ENCODE peak calls at places on chromosome 10, in eight cellular contexts. One of them, this sample, is unnamed.

GRCh38 chr10:107914450-107915276 is 750.2 kb upstream of the SORCS1 start:
- DNase-seq in endothelial cell: peak; percentile 30
- DNase-seq in AG10803: peak; percentile 3
- DNase-seq in heart right ventricle: no peak
- DNase-seq in BJ: no peak
- DNase-seq in GM20000: peak; percentile 30
- DNase-seq in IMR-90: no peak
- DNase-seq in Peyer's patch: no peak
- DNase-seq in this sample: peak; percentile 18

GRCh38 chr10:7942859-7943258 is 111.6 kb upstream of the GATA3 start:
- DNase-seq in endothelial cell: no peak
- DNase-seq in AG10803: no peak
- DNase-seq in heart right ventricle: no peak
- DNase-seq in BJ: no peak
- DNase-seq in GM20000: no peak
- DNase-seq in IMR-90: no peak
- DNase-seq in Peyer's patch: no peak
- DNase-seq in this sample: no peak

GRCh38 chr10:76433161-76434005 is 1002.0 kb downstream of the LRMDA start:
- DNase-seq in endothelial cell: no peak
- DNase-seq in AG10803: no peak
- DNase-seq in heart right ventricle: peak; percentile 59
- DNase-seq in BJ: no peak
- DNase-seq in GM20000: no peak
- DNase-seq in IMR-90: no peak
- DNase-seq in Peyer's patch: no peak
- DNase-seq in this sample: no peak

GRCh38 chr10:59585046-59585700 is 124.5 kb downstream of the SLC16A9 start:
- DNase-seq in endothelial cell: no peak
- DNase-seq in AG10803: peak; percentile 11
- DNase-seq in heart right ventricle: no peak
- DNase-seq in BJ: no peak
- DNase-seq in GM20000: no peak
- DNase-seq in IMR-90: no peak
- DNase-seq in Peyer's patch: no peak
- DNase-seq in this sample: no peak

GRCh38 chr10:118568327-118568848 is 27.1 kb downstream of the PRLHR start:
- DNase-seq in endothelial cell: peak; percentile 67
- DNase-seq in AG10803: peak; percentile 57
- DNase-seq in heart right ventricle: peak; percentile 65
- DNase-seq in BJ: no peak
- DNase-seq in GM20000: peak; percentile 63
- DNase-seq in IMR-90: peak; percentile 56
- DNase-seq in Peyer's patch: peak; percentile 70
- DNase-seq in this sample: peak; percentile 34

GRCh38 chr10:95505084-95505610 is 56.0 kb downstream of the SORBS1 start:
- DNase-seq in endothelial cell: no peak
- DNase-seq in AG10803: no peak
- DNase-seq in heart right ventricle: no peak
- DNase-seq in BJ: no peak
- DNase-seq in GM20000: no peak
- DNase-seq in IMR-90: no peak
- DNase-seq in Peyer's patch: no peak
- DNase-seq in this sample: no peak

GRCh38 chr10:79608505-79609375 is 2.0 kb upstream of the SFTPA1 start:
- DNase-seq in endothelial cell: peak; percentile 70
- DNase-seq in AG10803: peak; percentile 1
- DNase-seq in heart right ventricle: no peak
- DNase-seq in BJ: no peak
- DNase-seq in GM20000: peak; percentile 35
- DNase-seq in IMR-90: peak; percentile 14
- DNase-seq in Peyer's patch: no peak
- DNase-seq in this sample: peak; percentile 37

GRCh38 chr10:70053212-70053895 is 708 bp downstream of the MACROH2A2 start:
- DNase-seq in endothelial cell: peak; percentile 46
- DNase-seq in AG10803: peak; percentile 10
- DNase-seq in heart right ventricle: peak; percentile 5
- DNase-seq in BJ: no peak
- DNase-seq in GM20000: peak; percentile 41
- DNase-seq in IMR-90: no peak
- DNase-seq in Peyer's patch: no peak
- DNase-seq in this sample: peak; percentile 39

GRCh38 chr10:56109454-56109853 is 251.6 kb downstream of the ZWINT start:
- DNase-seq in endothelial cell: no peak
- DNase-seq in AG10803: no peak
- DNase-seq in heart right ventricle: no peak
- DNase-seq in BJ: no peak
- DNase-seq in GM20000: no peak
- DNase-seq in IMR-90: no peak
- DNase-seq in Peyer's patch: no peak
- DNase-seq in this sample: no peak

GRCh38 chr10:74994714-74995308 is 116.6 kb upstream of the SAMD8 start:
- DNase-seq in endothelial cell: no peak
- DNase-seq in AG10803: no peak
- DNase-seq in heart right ventricle: no peak
- DNase-seq in BJ: no peak
- DNase-seq in GM20000: no peak
- DNase-seq in IMR-90: no peak
- DNase-seq in Peyer's patch: no peak
- DNase-seq in this sample: no peak

GRCh38 chr10:60305394-60305892 is 84.2 kb downstream of the ANK3 start:
- DNase-seq in endothelial cell: no peak
- DNase-seq in AG10803: no peak
- DNase-seq in heart right ventricle: no peak
- DNase-seq in BJ: no peak
- DNase-seq in GM20000: no peak
- DNase-seq in IMR-90: peak; percentile 65
- DNase-seq in Peyer's patch: no peak
- DNase-seq in this sample: no peak

GRCh38 chr10:63711361-63711760 is 190.2 kb downstream of the REEP3 start:
- DNase-seq in endothelial cell: no peak
- DNase-seq in AG10803: peak; percentile 43
- DNase-seq in heart right ventricle: peak; percentile 54
- DNase-seq in BJ: no peak
- DNase-seq in GM20000: no peak
- DNase-seq in IMR-90: no peak
- DNase-seq in Peyer's patch: no peak
- DNase-seq in this sample: no peak

GRCh38 chr10:131310054-131310903 is 1.2 kb downstream of the TCERG1L start:
- DNase-seq in endothelial cell: no peak
- DNase-seq in AG10803: no peak
- DNase-seq in heart right ventricle: no peak
- DNase-seq in BJ: no peak
- DNase-seq in GM20000: no peak
- DNase-seq in IMR-90: no peak
- DNase-seq in Peyer's patch: no peak
- DNase-seq in this sample: no peak
- TF ChIP-seq CTCF in endothelial cell: peak; percentile 33
- TF ChIP-seq CTCF in AG10803: no peak
- TF ChIP-seq CTCF in heart right ventricle: no peak
- TF ChIP-seq CTCF in BJ: peak; percentile 3
- TF ChIP-seq CTCF in GM20000: no peak
- TF ChIP-seq CTCF in IMR-90: peak; percentile 13
- TF ChIP-seq CTCF in Peyer's patch: no peak
- TF ChIP-seq CTCF in this sample: peak; percentile 60

GRCh38 chr10:123729523-123729922 is 63.4 kb downstream of the GPR26 start:
- DNase-seq in endothelial cell: no peak
- DNase-seq in AG10803: no peak
- DNase-seq in heart right ventricle: no peak
- DNase-seq in BJ: no peak
- DNase-seq in GM20000: no peak
- DNase-seq in IMR-90: no peak
- DNase-seq in Peyer's patch: peak; percentile 3
- DNase-seq in this sample: no peak
- TF ChIP-seq CTCF in endothelial cell: no peak
- TF ChIP-seq CTCF in AG10803: no peak
- TF ChIP-seq CTCF in heart right ventricle: no peak
- TF ChIP-seq CTCF in BJ: no peak
- TF ChIP-seq CTCF in GM20000: no peak
- TF ChIP-seq CTCF in IMR-90: no peak
- TF ChIP-seq CTCF in Peyer's patch: no peak
- TF ChIP-seq CTCF in this sample: no peak

GRCh38 chr10:18793951-18794350 is 134.7 kb downstream of the ARL5B start:
- DNase-seq in endothelial cell: no peak
- DNase-seq in AG10803: peak; percentile 11
- DNase-seq in heart right ventricle: no peak
- DNase-seq in BJ: no peak
- DNase-seq in GM20000: no peak
- DNase-seq in IMR-90: peak; percentile 55
- DNase-seq in Peyer's patch: no peak
- DNase-seq in this sample: no peak
- TF ChIP-seq CTCF in endothelial cell: peak; percentile 33
- TF ChIP-seq CTCF in AG10803: peak; percentile 47
- TF ChIP-seq CTCF in heart right ventricle: peak; percentile 44
- TF ChIP-seq CTCF in BJ: peak; percentile 21
- TF ChIP-seq CTCF in GM20000: no peak
- TF ChIP-seq CTCF in IMR-90: peak; percentile 51
- TF ChIP-seq CTCF in Peyer's patch: peak; percentile 87
- TF ChIP-seq CTCF in this sample: peak; percentile 47

GRCh38 chr10:93154531-93154930 is 80.8 kb downstream of the CYP26A1 start:
- DNase-seq in endothelial cell: no peak
- DNase-seq in AG10803: peak; percentile 55
- DNase-seq in heart right ventricle: no peak
- DNase-seq in BJ: no peak
- DNase-seq in GM20000: no peak
- DNase-seq in IMR-90: no peak
- DNase-seq in Peyer's patch: no peak
- DNase-seq in this sample: no peak
- TF ChIP-seq CTCF in endothelial cell: no peak
- TF ChIP-seq CTCF in AG10803: no peak
- TF ChIP-seq CTCF in heart right ventricle: no peak
- TF ChIP-seq CTCF in BJ: no peak
- TF ChIP-seq CTCF in GM20000: no peak
- TF ChIP-seq CTCF in IMR-90: no peak
- TF ChIP-seq CTCF in Peyer's patch: no peak
- TF ChIP-seq CTCF in this sample: no peak

GRCh38 chr10:122669842-122670241 is 29.8 kb downstream of the C10orf120 start:
- DNase-seq in endothelial cell: no peak
- DNase-seq in AG10803: no peak
- DNase-seq in heart right ventricle: no peak
- DNase-seq in BJ: no peak
- DNase-seq in GM20000: no peak
- DNase-seq in IMR-90: no peak
- DNase-seq in Peyer's patch: no peak
- DNase-seq in this sample: no peak
- TF ChIP-seq CTCF in endothelial cell: no peak
- TF ChIP-seq CTCF in AG10803: no peak
- TF ChIP-seq CTCF in heart right ventricle: no peak
- TF ChIP-seq CTCF in BJ: no peak
- TF ChIP-seq CTCF in GM20000: no peak
- TF ChIP-seq CTCF in IMR-90: no peak
- TF ChIP-seq CTCF in Peyer's patch: no peak
- TF ChIP-seq CTCF in this sample: no peak

DNA sequence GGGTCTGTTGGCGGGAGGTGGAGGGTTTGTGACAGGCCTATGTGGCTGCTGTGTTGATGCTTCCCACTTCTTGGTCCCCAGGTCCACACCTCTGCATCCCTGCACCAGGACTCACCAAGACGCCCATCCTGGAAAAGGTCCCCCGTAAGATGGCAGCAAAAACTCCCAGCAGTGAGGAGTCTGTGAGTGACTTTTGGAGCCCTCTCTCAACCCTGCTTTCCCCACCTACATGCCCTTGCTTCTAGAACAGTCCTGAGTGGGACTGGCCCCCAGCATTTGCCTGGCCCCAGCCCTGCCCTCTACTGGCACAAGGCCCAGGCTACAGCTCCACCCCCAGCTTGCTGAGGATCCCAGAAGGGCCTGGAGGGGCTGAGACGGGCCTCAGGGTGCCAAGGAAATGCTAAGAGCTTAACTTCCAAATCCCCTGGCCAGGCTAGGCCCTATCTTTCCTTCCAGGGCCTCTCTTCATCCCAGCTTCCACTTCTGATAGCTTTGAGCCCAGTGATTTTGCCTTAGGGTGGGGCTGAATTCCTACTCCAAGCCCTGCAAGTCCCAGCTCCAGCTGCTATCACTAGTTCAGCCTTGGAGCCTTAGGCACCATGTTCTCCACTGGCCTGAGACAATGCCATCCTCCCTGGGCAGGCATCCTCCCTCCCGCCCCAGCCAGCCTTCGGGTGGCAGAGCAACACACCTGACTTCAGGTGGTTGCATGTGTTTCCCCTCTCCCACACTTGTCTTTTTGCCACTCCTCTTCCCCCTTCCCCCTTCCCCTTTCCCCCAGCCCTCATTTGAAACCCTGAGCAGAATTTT is 2.8 kb downstream of the CHAT start:
- DNase-seq in endothelial cell: no peak
- DNase-seq in AG10803: no peak
- DNase-seq in heart right ventricle: no peak
- DNase-seq in BJ: no peak
- DNase-seq in GM20000: no peak
- DNase-seq in IMR-90: no peak
- DNase-seq in Peyer's patch: peak; percentile 24
- DNase-seq in this sample: no peak
- TF ChIP-seq CTCF in endothelial cell: no peak
- TF ChIP-seq CTCF in AG10803: no peak
- TF ChIP-seq CTCF in heart right ventricle: no peak
- TF ChIP-seq CTCF in BJ: no peak
- TF ChIP-seq CTCF in GM20000: no peak
- TF ChIP-seq CTCF in IMR-90: no peak
- TF ChIP-seq CTCF in Peyer's patch: no peak
- TF ChIP-seq CTCF in this sample: no peak

DNA sequence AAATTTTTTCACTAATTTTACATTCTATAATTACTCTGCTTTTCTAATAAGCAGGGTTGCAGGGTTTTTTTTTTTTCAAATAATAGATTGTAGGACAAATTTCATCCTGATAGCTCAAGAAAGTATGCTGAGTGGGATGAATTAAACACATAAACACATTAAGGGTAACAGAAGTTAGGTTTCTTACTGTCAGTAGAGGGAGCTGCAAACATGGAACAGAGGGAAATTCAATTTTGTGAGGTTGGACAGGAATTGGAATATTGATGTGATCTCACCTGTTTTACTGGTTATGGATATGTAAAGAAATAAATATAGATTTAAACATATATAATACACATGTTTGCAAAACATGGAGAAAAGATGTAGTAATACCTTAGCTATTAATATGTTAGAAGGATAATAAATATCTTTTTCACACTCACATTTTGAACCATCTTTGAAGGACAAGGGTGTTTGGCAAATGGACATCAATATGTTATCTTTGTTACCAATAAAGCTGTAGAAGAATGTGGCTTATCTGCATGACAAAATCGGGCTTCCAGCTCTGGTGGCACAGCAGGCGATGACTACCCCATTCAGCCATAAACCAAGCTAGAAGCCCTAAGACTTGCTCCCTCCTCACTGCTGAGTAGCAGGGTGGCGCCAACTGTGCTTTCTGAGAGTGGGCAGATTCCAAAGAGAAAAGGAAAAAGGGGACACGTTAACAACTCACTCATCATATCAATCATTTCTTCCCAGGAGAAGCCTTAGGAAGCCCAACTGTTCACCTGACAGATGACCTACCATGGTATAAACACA is 1257.4 kb downstream of the GATA3 start:
- DNase-seq in endothelial cell: no peak
- DNase-seq in AG10803: no peak
- DNase-seq in heart right ventricle: no peak
- DNase-seq in BJ: no peak
- DNase-seq in GM20000: no peak
- DNase-seq in IMR-90: no peak
- DNase-seq in Peyer's patch: no peak
- DNase-seq in this sample: no peak
- TF ChIP-seq CTCF in endothelial cell: peak; percentile 14
- TF ChIP-seq CTCF in AG10803: peak; percentile 31
- TF ChIP-seq CTCF in heart right ventricle: no peak
- TF ChIP-seq CTCF in BJ: peak; percentile 39
- TF ChIP-seq CTCF in GM20000: no peak
- TF ChIP-seq CTCF in IMR-90: peak; percentile 24
- TF ChIP-seq CTCF in Peyer's patch: no peak
- TF ChIP-seq CTCF in this sample: peak; percentile 50

GRCh38 chr10:123301077-123301875 is 147.1 kb downstream of the BUB3 start:
- DNase-seq in endothelial cell: peak; percentile 30
- DNase-seq in AG10803: no peak
- DNase-seq in heart right ventricle: peak; percentile 13
- DNase-seq in BJ: no peak
- DNase-seq in GM20000: no peak
- DNase-seq in IMR-90: no peak
- DNase-seq in Peyer's patch: no peak
- DNase-seq in this sample: no peak
- TF ChIP-seq CTCF in endothelial cell: no peak
- TF ChIP-seq CTCF in AG10803: no peak
- TF ChIP-seq CTCF in heart right ventricle: no peak
- TF ChIP-seq CTCF in BJ: no peak
- TF ChIP-seq CTCF in GM20000: no peak
- TF ChIP-seq CTCF in IMR-90: no peak
- TF ChIP-seq CTCF in Peyer's patch: no peak
- TF ChIP-seq CTCF in this sample: no peak